ENCODE peak calls at places on chromosome 12, in seven cellular contexts. B, P, R, W, N, T and L are unnamed samples.

GRCh38 chr12:18340796-18341195 is 79.5 kb downstream of the PIK3C2G start:
- DNase-seq in W (no peak), T (no peak), R (no peak), B (no peak), P (no peak), N (no peak), L (no peak)

GRCh38 chr12:119544780-119545625 is 48.6 kb upstream of the TMEM233 start:
- DNase-seq in B (peak; percentile 40), W (peak; percentile 79), N (peak; percentile 44), T (peak; percentile 12), P (peak; percentile 51), R (peak; percentile 55), L (peak; percentile 59)

GRCh38 chr12:113070117-113070906 is 13.8 kb downstream of the DTX1 start:
- DNase-seq in R (peak; percentile 55), N (no peak), B (no peak), T (no peak), W (peak; percentile 93), P (no peak), L (no peak)

GRCh38 chr12:92424338-92424737 is 278.5 kb upstream of the PLEKHG7 start:
- DNase-seq in T (no peak), R (no peak), P (no peak), N (no peak), B (peak; percentile 9), W (no peak), L (no peak)

GRCh38 chr12:119208626-119209061 is 29.9 kb downstream of the HSPB8 start:
- DNase-seq in B (peak; percentile 21), N (no peak), T (peak; percentile 12), R (no peak), W (no peak), P (peak; percentile 29), L (no peak)

GRCh38 chr12:70077441-70077840 is 165.8 kb upstream of the CNOT2 start:
- DNase-seq in T (no peak), P (no peak), R (no peak), N (no peak), B (no peak), W (no peak), L (no peak)

GRCh38 chr12:123141615-123142517 is 9.0 kb downstream of the PITPNM2 start:
- DNase-seq in W (peak; percentile 65), B (peak; percentile 44), R (no peak), P (peak; percentile 83), N (peak; percentile 20), T (no peak), L (no peak)

GRCh38 chr12:7096006-7096903 is 4.0 kb upstream of the C1R start:
- DNase-seq in W (no peak), B (no peak), R (no peak), P (no peak), T (no peak), N (no peak), L (no peak)

GRCh38 chr12:95102916-95103671 is 29.7 kb upstream of the NR2C1 start:
- DNase-seq in R (peak; percentile 21), N (no peak), B (peak; percentile 98), W (peak; percentile 59), P (peak; percentile 96), T (peak; percentile 85), L (no peak)

GRCh38 chr12:68915055-68915454 is 17.9 kb downstream of the CPM start:
- DNase-seq in R (no peak), P (peak; percentile 49), N (no peak), B (peak; percentile 80), T (peak; percentile 78), W (no peak), L (no peak)

GRCh38 chr12:105750096-105750495 is 388.7 kb downstream of the NUAK1 start:
- DNase-seq in R (no peak), P (no peak), N (peak; percentile 12), T (no peak), W (no peak), B (no peak), L (no peak)

GRCh38 chr12:3097186-3097804 is 20.1 kb downstream of the TSPAN9 start:
- DNase-seq in R (no peak), N (no peak), T (no peak), W (no peak), P (no peak), B (no peak), L (no peak)

GRCh38 chr12:111458773-111459172 is 53.0 kb downstream of the SH2B3 start:
- DNase-seq in W (no peak), P (no peak), N (no peak), T (no peak), B (no peak), R (no peak), L (no peak)

GRCh38 chr12:53221203-53222076 is 10.6 kb downstream of the RARG start:
- DNase-seq in P (peak; percentile 25), N (peak; percentile 79), B (peak; percentile 46), W (peak; percentile 71), R (peak; percentile 58), T (no peak), L (no peak)

GRCh38 chr12:117452071-117452470 is 90.6 kb upstream of the NOS1 start:
- DNase-seq in W (no peak), B (no peak), T (no peak), P (no peak), R (no peak), N (no peak), L (no peak)

GRCh38 chr12:82057770-82058169 is 298.6 kb upstream of the PPFIA2 start:
- DNase-seq in W (no peak), T (peak; percentile 73), R (no peak), B (peak; percentile 77), N (no peak), P (peak; percentile 16), L (no peak)

GRCh38 chr12:76860301-76860700 is 18.5 kb downstream of the CSRP2 start:
- DNase-seq in B (no peak), N (no peak), P (no peak), W (no peak), T (no peak), R (no peak), L (no peak)

GRCh38 chr12:127655691-127656090 is 611.3 kb upstream of the TMEM132C start:
- DNase-seq in B (no peak), N (no peak), P (peak; percentile 32), R (no peak), W (no peak), T (no peak), L (no peak)

GRCh38 chr12:82019533-82019932 is 260.4 kb upstream of the PPFIA2 start:
- DNase-seq in P (peak; percentile 6), R (no peak), B (no peak), N (no peak), T (no peak), W (peak; percentile 25), L (no peak)

GRCh38 chr12:2183556-2184541 is 131.1 kb downstream of the CACNA1C start:
- DNase-seq in W (peak; percentile 30), R (no peak), N (peak; percentile 14), T (no peak), B (peak; percentile 4), P (no peak), L (no peak)

GRCh38 chr12:67222302-67222701 is 46.9 kb upstream of the CAND1 start:
- DNase-seq in W (peak; percentile 15), N (no peak), R (no peak), B (peak; percentile 45), P (peak; percentile 26), T (no peak), L (peak; percentile 21)

GRCh38 chr12:15679146-15679545 is 110.0 kb downstream of the EPS8 start:
- DNase-seq in P (no peak), B (no peak), T (no peak), R (no peak), W (no peak), N (no peak), L (no peak)

GRCh38 chr12:49763006-49763591 is 21.7 kb downstream of the TMBIM6 start:
- DNase-seq in T (no peak), W (peak; percentile 76), N (peak; percentile 65), R (peak; percentile 87), P (peak; percentile 43), B (peak; percentile 19), L (peak; percentile 10)

GRCh38 chr12:31000751-31001150 is 72.9 kb upstream of the DDX11 start:
- DNase-seq in N (no peak), B (peak; percentile 16), W (no peak), P (peak; percentile 91), T (no peak), R (no peak), L (no peak)

GRCh38 chr12:65785500-65785899 is 38.8 kb upstream of the HMGA2 start:
- DNase-seq in P (no peak), N (no peak), T (no peak), W (no peak), B (no peak), R (no peak), L (no peak)

GRCh38 chr12:51863363-51863920 is 14.9 kb upstream of the FIGNL2 start:
- DNase-seq in B (no peak), R (no peak), T (no peak), P (no peak), N (no peak), W (peak; percentile 40), L (no peak)

GRCh38 chr12:105562727-105563072 is 232.2 kb downstream of the C12orf75 start:
- DNase-seq in N (no peak), W (no peak), P (no peak), B (peak; percentile 60), R (no peak), T (peak; percentile 75), L (no peak)

GRCh38 chr12:108838194-108839010 is 19.0 kb downstream of the SSH1 start:
- DNase-seq in R (peak; percentile 77), W (peak; percentile 100), P (peak; percentile 98), B (peak; percentile 99), T (peak; percentile 98), N (no peak), L (peak; percentile 13)

GRCh38 chr12:51779876-51780275 is 68.6 kb downstream of the FIGNL2 start:
- DNase-seq in N (no peak), R (no peak), B (no peak), W (no peak), T (no peak), P (no peak), L (no peak)

GRCh38 chr12:69425417-69425816 is 44.8 kb upstream of the FRS2 start:
- DNase-seq in B (no peak), R (no peak), T (no peak), W (peak; percentile 26), N (no peak), P (no peak), L (no peak)

GRCh38 chr12:43284441-43284840 is 267.6 kb downstream of the ADAMTS20 start:
- DNase-seq in P (no peak), R (no peak), T (no peak), N (no peak), B (peak; percentile 58), W (no peak), L (no peak)

GRCh38 chr12:31279525-31279924 is 46.4 kb downstream of the SINHCAF start:
- DNase-seq in R (no peak), B (no peak), P (no peak), N (no peak), T (no peak), W (no peak), L (no peak)

GRCh38 chr12:104668274-104668718 is 211.5 kb downstream of the CHST11 start:
- DNase-seq in W (no peak), T (no peak), P (no peak), N (no peak), R (no peak), B (no peak), L (no peak)

GRCh38 chr12:121465921-121466799 is 66.2 kb downstream of the RNF34 start:
- DNase-seq in P (no peak), B (peak; percentile 19), N (no peak), W (peak; percentile 72), R (peak; percentile 57), T (no peak), L (no peak)

GRCh38 chr12:51219345-51219744 is 1.5 kb upstream of the POU6F1 start:
- DNase-seq in T (no peak), N (no peak), P (no peak), R (no peak), B (no peak), W (no peak), L (no peak)

GRCh38 chr12:90253674-90254181 is 545.1 kb upstream of the ATP2B1 start:
- DNase-seq in B (peak; percentile 97), W (peak; percentile 100), P (peak; percentile 97), T (peak; percentile 90), R (peak; percentile 33), N (no peak), L (peak; percentile 6)

GRCh38 chr12:5259523-5259922 is 172.4 kb upstream of the NTF3 start:
- DNase-seq in W (no peak), R (no peak), B (peak; percentile 65), P (peak; percentile 93), T (peak; percentile 21), N (no peak), L (no peak)

GRCh38 chr12:43882578-43883178 is 46.8 kb downstream of the TMEM117 start:
- DNase-seq in T (no peak), P (peak; percentile 38), B (peak; percentile 49), W (peak; percentile 74), N (peak; percentile 35), R (no peak), L (peak; percentile 17)